ENCODE peak calls at places on chromosome 14, in five cellular contexts. One of them, this sample, is unnamed.

GRCh38 chr14:72256055-72256454 is 323.8 kb downstream of the RGS6 start:
- DNase-seq in sigmoid colon: no peak
- DNase-seq in right atrium auricular region: no peak
- DNase-seq in tibial nerve: no peak
- DNase-seq in kidney epithelial cell: peak
- DNase-seq in this sample: no peak

GRCh38 chr14:85617799-85618198 is 87.9 kb downstream of the FLRT2 start:
- DNase-seq in sigmoid colon: no peak
- DNase-seq in right atrium auricular region: no peak
- DNase-seq in tibial nerve: no peak
- DNase-seq in kidney epithelial cell: no peak
- DNase-seq in this sample: no peak

GRCh38 chr14:31902002-31902401 is 175.1 kb upstream of the ARHGAP5 start:
- DNase-seq in sigmoid colon: no peak
- DNase-seq in right atrium auricular region: no peak
- DNase-seq in tibial nerve: no peak
- DNase-seq in kidney epithelial cell: no peak
- DNase-seq in this sample: no peak

GRCh38 chr14:84127430-84127829 is 1402.5 kb upstream of the FLRT2 start:
- DNase-seq in sigmoid colon: no peak
- DNase-seq in right atrium auricular region: no peak
- DNase-seq in tibial nerve: no peak
- DNase-seq in kidney epithelial cell: no peak
- DNase-seq in this sample: no peak

GRCh38 chr14:61516125-61516740 is 179.1 kb upstream of the HIF1A start:
- DNase-seq in sigmoid colon: no peak
- DNase-seq in right atrium auricular region: no peak
- DNase-seq in tibial nerve: no peak
- DNase-seq in kidney epithelial cell: no peak
- DNase-seq in this sample: no peak

GRCh38 chr14:93045211-93045674 is 70.5 kb downstream of the ITPK1 start:
- DNase-seq in sigmoid colon: no peak
- DNase-seq in right atrium auricular region: no peak
- DNase-seq in tibial nerve: no peak
- DNase-seq in kidney epithelial cell: no peak
- DNase-seq in this sample: no peak

GRCh38 chr14:72608391-72609204 is 285.3 kb downstream of the DPF3 start:
- DNase-seq in sigmoid colon: no peak
- DNase-seq in right atrium auricular region: peak
- DNase-seq in tibial nerve: no peak
- DNase-seq in kidney epithelial cell: peak
- DNase-seq in this sample: peak

GRCh38 chr14:69812725-69813124 is 15.7 kb upstream of the SLC10A1 start:
- DNase-seq in sigmoid colon: no peak
- DNase-seq in right atrium auricular region: no peak
- DNase-seq in tibial nerve: no peak
- DNase-seq in kidney epithelial cell: no peak
- DNase-seq in this sample: no peak

GRCh38 chr14:59317782-59318505 is 129.5 kb downstream of the DAAM1 start:
- DNase-seq in sigmoid colon: no peak
- DNase-seq in right atrium auricular region: no peak
- DNase-seq in tibial nerve: no peak
- DNase-seq in kidney epithelial cell: no peak
- DNase-seq in this sample: no peak

GRCh38 chr14:98792171-98792570 is 479.8 kb downstream of the BCL11B start:
- DNase-seq in sigmoid colon: no peak
- DNase-seq in right atrium auricular region: no peak
- DNase-seq in tibial nerve: no peak
- DNase-seq in kidney epithelial cell: no peak
- DNase-seq in this sample: no peak

GRCh38 chr14:106556665-106557289 is 1030.4 kb downstream of the TMEM121 start:
- DNase-seq in sigmoid colon: no peak
- DNase-seq in right atrium auricular region: no peak
- DNase-seq in tibial nerve: peak
- DNase-seq in kidney epithelial cell: no peak
- DNase-seq in this sample: no peak

GRCh38 chr14:61950340-61950739 is 188.1 kb downstream of the SNAPC1 start:
- DNase-seq in sigmoid colon: no peak
- DNase-seq in right atrium auricular region: no peak
- DNase-seq in tibial nerve: no peak
- DNase-seq in kidney epithelial cell: peak
- DNase-seq in this sample: no peak

GRCh38 chr14:70188608-70189540 is at the start of gene SLC8A3:
- DNase-seq in sigmoid colon: no peak
- DNase-seq in right atrium auricular region: no peak
- DNase-seq in tibial nerve: no peak
- DNase-seq in kidney epithelial cell: peak
- DNase-seq in this sample: no peak

GRCh38 chr14:82710257-82710841 is 1176.7 kb upstream of the SEL1L start:
- DNase-seq in sigmoid colon: no peak
- DNase-seq in right atrium auricular region: no peak
- DNase-seq in tibial nerve: peak
- DNase-seq in kidney epithelial cell: peak
- DNase-seq in this sample: peak

DNA sequence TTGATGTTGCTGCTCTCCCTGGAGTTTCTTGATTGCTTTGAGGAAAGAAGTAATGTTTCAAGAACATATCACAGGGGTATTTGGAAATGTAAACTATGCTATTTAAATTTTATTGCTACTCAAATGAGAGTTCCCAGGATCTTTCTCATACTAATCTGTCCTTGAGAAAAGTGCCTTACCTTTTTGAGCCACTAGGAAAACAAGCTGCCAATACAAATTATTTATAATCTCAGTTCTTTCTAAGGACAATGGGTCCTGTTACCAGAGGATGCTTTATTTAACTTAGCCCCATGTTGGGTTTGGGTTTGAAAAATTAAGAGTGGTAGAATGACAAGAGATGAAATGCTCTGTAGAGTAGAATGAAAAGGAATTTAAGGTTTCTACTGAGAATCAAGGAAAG is 258.2 kb upstream of the PRKD1 start:
- DNase-seq in sigmoid colon: no peak
- DNase-seq in right atrium auricular region: no peak
- DNase-seq in tibial nerve: no peak
- DNase-seq in kidney epithelial cell: no peak
- DNase-seq in this sample: no peak
- TF ChIP-seq CTCF in sigmoid colon: no peak
- TF ChIP-seq CTCF in right atrium auricular region: peak
- TF ChIP-seq CTCF in tibial nerve: peak
- TF ChIP-seq CTCF in kidney epithelial cell: no peak
- TF ChIP-seq CTCF in this sample: peak

GRCh38 chr14:100393362-100393761 is 70.2 kb downstream of the SLC25A47 start:
- DNase-seq in sigmoid colon: peak
- DNase-seq in right atrium auricular region: no peak
- DNase-seq in tibial nerve: no peak
- DNase-seq in kidney epithelial cell: no peak
- DNase-seq in this sample: no peak

GRCh38 chr14:100391182-100391581 is 68.0 kb downstream of the SLC25A47 start:
- DNase-seq in sigmoid colon: no peak
- DNase-seq in right atrium auricular region: no peak
- DNase-seq in tibial nerve: no peak
- DNase-seq in kidney epithelial cell: no peak
- DNase-seq in this sample: no peak

GRCh38 chr14:100391777-100392176 is 68.6 kb downstream of the SLC25A47 start:
- DNase-seq in sigmoid colon: no peak
- DNase-seq in right atrium auricular region: no peak
- DNase-seq in tibial nerve: no peak
- DNase-seq in kidney epithelial cell: no peak
- DNase-seq in this sample: no peak

GRCh38 chr14:100393906-100394732 is 71.0 kb downstream of the SLC25A47 start:
- DNase-seq in sigmoid colon: peak
- DNase-seq in right atrium auricular region: no peak
- DNase-seq in tibial nerve: no peak
- DNase-seq in kidney epithelial cell: no peak
- DNase-seq in this sample: no peak

GRCh38 chr14:100392266-100392850 is 69.2 kb downstream of the SLC25A47 start:
- DNase-seq in sigmoid colon: no peak
- DNase-seq in right atrium auricular region: no peak
- DNase-seq in tibial nerve: no peak
- DNase-seq in kidney epithelial cell: no peak
- DNase-seq in this sample: no peak
- H3K4me3 ChIP-seq in sigmoid colon: no peak
- H3K4me3 ChIP-seq in right atrium auricular region: no peak
- H3K4me3 ChIP-seq in tibial nerve: no peak
- H3K4me3 ChIP-seq in kidney epithelial cell: no peak
- H3K4me3 ChIP-seq in this sample: no peak

DNA sequence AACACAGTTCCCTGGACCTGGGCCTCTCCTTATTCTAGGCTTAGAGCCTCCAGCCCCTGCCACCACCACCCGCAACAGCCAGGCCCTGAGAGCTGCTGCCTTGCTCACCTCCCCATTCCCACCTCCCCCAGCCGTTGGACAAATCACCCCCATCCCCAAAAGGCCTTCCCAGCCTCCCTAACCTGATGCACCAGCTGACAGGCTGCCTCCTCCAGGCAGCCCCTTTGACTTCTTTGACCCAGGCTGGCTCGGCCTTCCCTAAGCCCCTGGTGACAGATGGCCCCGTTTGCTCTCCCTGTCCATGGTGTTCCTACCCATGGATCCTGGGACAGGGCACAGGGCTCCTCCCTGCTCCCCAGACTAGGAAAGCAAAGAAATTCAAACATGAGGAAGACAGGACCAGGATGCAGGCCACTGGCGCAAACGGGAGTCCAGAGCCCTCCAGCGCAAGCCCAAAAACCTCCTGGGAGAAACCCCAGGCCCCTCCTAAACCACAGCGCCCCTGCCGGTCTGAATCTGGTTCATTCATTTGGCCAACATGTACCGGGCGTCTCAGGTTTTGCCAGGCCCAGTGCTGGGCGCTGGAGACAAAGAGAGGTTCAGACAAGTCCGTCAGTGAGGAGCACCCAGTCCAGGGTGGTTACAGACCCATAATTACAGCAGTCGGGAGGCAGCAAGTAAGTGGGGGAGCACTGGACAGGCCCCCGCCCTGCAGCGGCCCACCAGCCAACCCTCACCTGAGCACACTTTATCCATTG is 2.4 kb downstream of the AKT1 start:
- DNase-seq in sigmoid colon: no peak
- DNase-seq in right atrium auricular region: no peak
- DNase-seq in tibial nerve: no peak
- DNase-seq in kidney epithelial cell: no peak
- DNase-seq in this sample: no peak
- TF ChIP-seq CTCF in sigmoid colon: no peak
- TF ChIP-seq CTCF in right atrium auricular region: no peak
- TF ChIP-seq CTCF in tibial nerve: no peak
- TF ChIP-seq CTCF in kidney epithelial cell: no peak
- TF ChIP-seq CTCF in this sample: no peak

DNA sequence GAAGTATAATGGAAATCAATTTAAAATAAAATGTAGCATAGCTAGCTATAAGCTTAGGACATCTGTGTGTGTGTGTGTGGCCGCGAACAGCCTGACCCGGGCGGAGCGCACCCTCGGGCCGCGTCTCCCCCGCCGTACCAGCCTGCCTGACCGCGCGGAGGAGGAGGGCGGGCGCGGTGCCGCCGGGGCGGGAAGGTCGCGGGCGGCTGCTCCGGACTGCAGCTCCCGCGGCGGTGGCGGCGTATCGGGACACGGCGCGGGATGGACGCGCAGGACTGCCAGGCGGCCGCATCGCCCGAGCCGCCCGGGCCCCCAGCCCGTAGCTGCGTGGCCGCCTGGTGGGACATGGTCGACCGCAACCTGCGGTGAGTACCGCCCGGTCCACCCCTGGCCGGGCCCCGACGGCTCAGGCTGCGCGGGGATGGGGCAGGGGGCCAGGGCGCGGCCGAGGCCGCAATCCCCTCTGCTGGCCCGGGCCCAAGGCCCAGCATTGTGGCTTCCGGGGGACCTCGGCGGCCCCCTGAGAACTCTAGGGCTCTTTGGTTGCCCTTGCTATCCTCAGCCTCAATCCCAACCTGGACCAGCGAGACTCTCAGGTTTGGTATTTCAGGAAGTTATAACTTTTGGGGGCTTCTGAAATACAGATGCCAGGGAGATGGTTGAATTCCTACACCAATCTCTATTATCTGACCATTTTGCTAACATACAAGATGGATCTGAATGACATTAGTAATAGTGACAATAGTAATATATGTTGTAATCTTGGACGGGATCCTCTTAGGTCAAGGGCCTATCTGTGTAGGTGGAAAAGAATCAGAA is at the start of gene ABHD12B:
- DNase-seq in sigmoid colon: no peak
- DNase-seq in right atrium auricular region: no peak
- DNase-seq in tibial nerve: no peak
- DNase-seq in kidney epithelial cell: no peak
- DNase-seq in this sample: no peak
- H3K4me3 ChIP-seq in sigmoid colon: peak
- H3K4me3 ChIP-seq in right atrium auricular region: peak
- H3K4me3 ChIP-seq in tibial nerve: no peak
- H3K4me3 ChIP-seq in kidney epithelial cell: peak
- H3K4me3 ChIP-seq in this sample: peak

DNA sequence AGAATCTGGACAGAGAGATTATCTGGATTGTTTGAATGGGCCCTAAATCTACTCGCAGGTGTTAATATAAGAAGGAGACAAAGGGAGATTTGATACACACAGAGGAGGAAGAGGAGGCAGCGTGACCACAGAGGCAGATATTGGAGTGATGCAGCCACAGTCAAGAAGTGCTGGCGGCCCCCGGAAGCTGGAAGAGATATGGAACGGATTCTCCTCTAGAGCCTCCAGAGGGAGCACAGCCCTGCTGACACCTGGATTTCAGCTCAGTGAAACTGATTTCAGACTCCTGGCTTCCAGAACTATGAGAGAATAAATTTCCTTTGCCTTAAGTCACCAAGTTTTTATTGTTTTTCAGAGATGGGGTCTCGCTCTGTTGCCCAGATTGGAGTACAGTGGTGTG is 9.2 kb upstream of the TC2N start:
- DNase-seq in sigmoid colon: no peak
- DNase-seq in right atrium auricular region: no peak
- DNase-seq in tibial nerve: no peak
- DNase-seq in kidney epithelial cell: no peak
- DNase-seq in this sample: no peak
- TF ChIP-seq CTCF in sigmoid colon: no peak
- TF ChIP-seq CTCF in right atrium auricular region: no peak
- TF ChIP-seq CTCF in tibial nerve: no peak
- TF ChIP-seq CTCF in kidney epithelial cell: no peak
- TF ChIP-seq CTCF in this sample: no peak

DNA sequence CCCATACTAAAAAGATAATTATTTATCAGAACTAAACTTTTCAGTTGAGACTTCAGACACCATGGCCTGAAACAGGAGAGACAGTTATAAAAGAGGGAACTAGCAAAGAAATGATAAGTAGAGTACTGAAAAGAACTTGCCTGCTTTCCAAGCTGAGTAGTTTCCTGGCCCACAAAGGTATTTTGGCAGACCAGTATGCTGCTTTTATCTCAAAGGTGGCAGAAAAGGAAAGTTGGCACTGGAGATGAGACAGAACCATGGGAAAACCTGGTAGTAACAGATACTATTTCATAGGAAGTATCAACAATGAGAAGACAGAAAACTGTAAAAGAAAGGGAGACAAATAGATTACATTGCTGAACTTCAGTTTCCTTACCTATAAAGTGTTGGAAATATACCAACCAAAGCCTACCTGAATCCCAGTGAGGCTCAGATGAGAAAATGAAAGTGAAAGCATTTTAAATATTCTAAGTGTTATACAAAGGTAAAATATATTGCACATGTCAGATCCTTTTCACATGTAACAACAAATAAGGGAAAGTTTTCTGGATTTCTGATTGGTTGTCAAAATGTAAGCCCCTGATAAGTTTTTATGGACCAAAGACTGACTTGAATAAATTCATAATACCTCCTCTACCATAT is 155.3 kb upstream of the FSCB start:
- DNase-seq in sigmoid colon: no peak
- DNase-seq in right atrium auricular region: no peak
- DNase-seq in tibial nerve: no peak
- DNase-seq in kidney epithelial cell: no peak
- DNase-seq in this sample: no peak
- H3K4me3 ChIP-seq in sigmoid colon: no peak
- H3K4me3 ChIP-seq in right atrium auricular region: no peak
- H3K4me3 ChIP-seq in tibial nerve: no peak
- H3K4me3 ChIP-seq in kidney epithelial cell: no peak
- H3K4me3 ChIP-seq in this sample: no peak